ENCODE peak calls at places on chromosome 12, in four cellular contexts. B is left ventricle myocardium inferior, V is uterus, X is RWPE2. Y is an unnamed sample.

GRCh38 chr12:39300799-39301198 is 142.1 kb downstream of the KIF21A start:
- DNase-seq in V (no peak), X (no peak), B (no peak), Y (no peak)

GRCh38 chr12:24661657-24662096 is 287.2 kb downstream of the BCAT1 start:
- DNase-seq in X (no peak), V (no peak), B (no peak), Y (no peak)

GRCh38 chr12:126873701-126874100 is 1393.3 kb upstream of the TMEM132C start:
- DNase-seq in X (no peak), B (no peak), V (no peak), Y (no peak)

GRCh38 chr12:19482551-19483109 is 43.3 kb downstream of the AEBP2 start:
- DNase-seq in X (no peak), B (no peak), V (no peak), Y (no peak)

GRCh38 chr12:128823216-128823915 is 392 bp downstream of the SLC15A4 start:
- DNase-seq in V (peak; percentile 24), B (peak; percentile 37), X (no peak), Y (peak; percentile 56)

GRCh38 chr12:108596854-108597558 is 878 bp downstream of the TMEM119 start:
- DNase-seq in X (no peak), B (no peak), V (no peak), Y (no peak)

GRCh38 chr12:5073838-5074237 is 30.2 kb downstream of the KCNA5 start:
- DNase-seq in V (no peak), X (no peak), B (no peak), Y (no peak)

GRCh38 chr12:105341010-105341409 is 10.5 kb downstream of the C12orf75 start:
- DNase-seq in B (no peak), X (no peak), V (no peak), Y (no peak)

GRCh38 chr12:42140901-42141300 is 3.8 kb downstream of the GXYLT1 start:
- DNase-seq in V (no peak), B (no peak), X (no peak), Y (no peak)

GRCh38 chr12:113534555-113534954 is 62.9 kb upstream of the LHX5 start:
- DNase-seq in V (no peak), B (no peak), X (no peak), Y (no peak)

GRCh38 chr12:93279849-93280412 is 97.8 kb upstream of the NUDT4 start:
- DNase-seq in V (no peak), B (no peak), X (no peak), Y (no peak)

GRCh38 chr12:97650242-97650641 is 187.6 kb downstream of the RMST start:
- DNase-seq in X (no peak), B (no peak), V (no peak), Y (no peak)

GRCh38 chr12:13606290-13606689 is 375.1 kb downstream of the GRIN2B start:
- DNase-seq in B (no peak), X (no peak), V (no peak), Y (no peak)

GRCh38 chr12:52234226-52234810 is 1.3 kb downstream of the KRT7 start:
- DNase-seq in V (no peak), X (peak; percentile 21), B (no peak), Y (no peak)

GRCh38 chr12:109433618-109434017 is 43.5 kb downstream of the KCTD10 start:
- DNase-seq in V (peak; percentile 18), B (peak; percentile 28), X (no peak), Y (no peak)

GRCh38 chr12:26017484-26018211 is 59.2 kb downstream of the RASSF8 start:
- DNase-seq in X (no peak), B (no peak), V (no peak), Y (no peak)

GRCh38 chr12:1811281-1811947 is 9.0 kb upstream of the LRTM2 start:
- DNase-seq in B (no peak), V (no peak), X (no peak), Y (no peak)

GRCh38 chr12:128637616-128638606 is 185.8 kb downstream of the SLC15A4 start:
- DNase-seq in V (no peak), X (no peak), B (no peak), Y (no peak)

GRCh38 chr12:124556896-124557501 is 10.4 kb downstream of the NCOR2 start:
- DNase-seq in V (no peak), B (no peak), X (no peak), Y (no peak)

GRCh38 chr12:10372534-10372931 is 17.3 kb downstream of the KLRK1 start:
- DNase-seq in V (no peak), B (no peak), X (no peak), Y (no peak)

GRCh38 chr12:121915841-121916321 is 2.5 kb upstream of the CFAP251 start:
- DNase-seq in B (no peak), V (no peak), X (no peak), Y (no peak)

GRCh38 chr12:627863-628805 is 35.1 kb downstream of the NINJ2 start:
- DNase-seq in B (no peak), V (no peak), X (no peak), Y (no peak)

GRCh38 chr12:43815416-43815815 is 9.3 kb upstream of the TWF1 start:
- DNase-seq in V (no peak), B (no peak), X (no peak), Y (no peak)

GRCh38 chr12:129659927-129660326 is 243.9 kb downstream of the TMEM132D start:
- DNase-seq in V (no peak), B (no peak), X (peak; percentile 61), Y (no peak)

GRCh38 chr12:65943388-65944137 is 119.3 kb downstream of the HMGA2 start:
- DNase-seq in V (no peak), X (no peak), B (no peak), Y (no peak)

GRCh38 chr12:31315779-31316465 is 10.0 kb downstream of the SINHCAF start:
- DNase-seq in X (no peak), B (no peak), V (no peak), Y (no peak)

DNA sequence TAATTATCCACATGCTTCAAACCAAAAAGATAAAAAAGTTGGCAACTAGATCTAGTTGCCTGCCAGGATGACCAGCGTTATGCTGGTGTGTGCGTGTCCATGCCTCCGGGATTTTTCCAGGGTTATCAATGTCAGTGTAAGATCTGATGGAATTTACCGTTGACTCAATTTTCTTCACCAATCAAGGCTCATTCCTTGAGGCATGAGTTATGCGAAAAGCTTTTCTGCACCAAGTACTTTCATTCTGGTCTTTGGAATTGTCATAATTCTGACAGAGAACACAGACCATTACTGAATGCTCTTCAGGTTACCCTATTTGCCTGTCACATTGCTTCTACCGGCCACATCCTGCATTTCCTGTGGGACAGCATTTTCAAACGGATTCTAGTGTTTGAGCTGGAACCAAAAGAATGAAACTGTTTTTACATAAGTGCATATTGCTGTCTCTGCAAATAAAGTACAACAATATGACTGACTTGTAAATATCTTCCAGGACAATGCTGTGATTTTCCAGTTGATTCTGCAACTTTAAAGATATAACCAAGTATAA is 91.8 kb downstream of the DUSP16 start:
- DNase-seq in B (no peak), V (no peak), X (no peak), Y (no peak)
- H3K27ac ChIP-seq in B (no peak overlapping the region), V (no peak overlapping the region), X (no peak overlapping the region), Y (no peak overlapping the region)

GRCh38 chr12:95395706-95396105 is 78.2 kb upstream of the METAP2 start:
- DNase-seq in B (no peak), X (no peak), V (no peak), Y (no peak)

GRCh38 chr12:95396849-95397498 is 77.0 kb upstream of the METAP2 start:
- DNase-seq in V (no peak), X (no peak), B (no peak), Y (no peak)

GRCh38 chr12:95393191-95393790 is 80.7 kb upstream of the METAP2 start:
- DNase-seq in V (no peak), X (no peak), B (no peak), Y (no peak)

GRCh38 chr12:95402096-95402495 is 71.9 kb upstream of the METAP2 start:
- DNase-seq in V (no peak), B (no peak), X (no peak), Y (no peak)

DNA sequence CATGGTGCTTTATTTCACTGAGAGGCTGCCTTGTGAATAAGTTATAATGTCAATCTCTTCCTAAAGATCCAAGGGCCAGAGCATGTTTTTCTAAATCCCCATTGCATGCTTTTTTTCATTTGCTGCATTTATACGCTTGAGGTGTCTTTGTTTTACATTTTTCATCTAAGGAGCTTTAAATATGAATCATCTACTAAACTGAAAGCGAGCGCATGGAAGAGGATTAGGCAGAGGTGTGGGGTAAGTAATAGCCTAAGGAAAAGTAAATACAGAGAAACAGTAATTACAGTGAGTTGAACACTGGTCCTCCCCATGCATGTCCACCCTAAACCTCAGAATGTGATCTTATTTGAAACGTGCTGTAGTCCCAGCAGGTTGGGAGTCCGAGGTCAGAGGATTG is 76.4 kb upstream of the METAP2 start:
- DNase-seq in X (no peak), V (no peak), B (no peak), Y (no peak)
- H3K27ac ChIP-seq in X (no peak overlapping the region), V (no peak overlapping the region), B (no peak overlapping the region), Y (no peak overlapping the region)

DNA sequence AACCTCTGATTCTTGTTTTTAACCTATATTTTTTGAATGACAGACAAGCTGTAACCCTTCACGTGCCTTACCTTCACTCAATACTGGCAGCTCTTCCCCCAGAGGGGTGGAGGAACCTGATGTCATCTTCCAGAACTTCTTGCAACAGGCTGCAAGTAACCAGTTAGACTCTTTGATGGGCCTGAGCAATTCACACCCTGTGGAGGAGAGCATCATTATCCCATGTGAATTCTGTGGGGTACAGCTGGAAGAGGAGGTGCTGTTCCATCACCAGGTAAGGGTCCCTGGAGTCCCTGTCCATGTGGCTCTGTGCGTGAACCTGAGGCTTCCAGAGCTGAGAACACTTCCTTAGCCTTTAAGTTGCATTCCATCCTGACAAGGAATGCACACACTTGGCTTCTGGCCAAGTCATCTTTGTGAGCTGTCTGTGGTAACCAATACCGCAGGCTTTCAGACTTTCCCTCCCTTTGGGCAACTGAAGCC is 22.7 kb downstream of the TRAFD1 start:
- DNase-seq in B (no peak), V (no peak), X (no peak), Y (no peak)
- H3K27ac ChIP-seq in B (no peak overlapping the region), V (no peak overlapping the region), X (peak overlapping the region; percentile 14), Y (no peak overlapping the region)

GRCh38 chr12:54022960-54023884 is 5.0 kb upstream of the HOXC6 start:
- DNase-seq in V (no peak), B (no peak), X (no peak), Y (no peak)
- H3K27ac ChIP-seq in V (no peak overlapping the region), B (no peak overlapping the region), X (no peak overlapping the region), Y (no peak overlapping the region)

DNA sequence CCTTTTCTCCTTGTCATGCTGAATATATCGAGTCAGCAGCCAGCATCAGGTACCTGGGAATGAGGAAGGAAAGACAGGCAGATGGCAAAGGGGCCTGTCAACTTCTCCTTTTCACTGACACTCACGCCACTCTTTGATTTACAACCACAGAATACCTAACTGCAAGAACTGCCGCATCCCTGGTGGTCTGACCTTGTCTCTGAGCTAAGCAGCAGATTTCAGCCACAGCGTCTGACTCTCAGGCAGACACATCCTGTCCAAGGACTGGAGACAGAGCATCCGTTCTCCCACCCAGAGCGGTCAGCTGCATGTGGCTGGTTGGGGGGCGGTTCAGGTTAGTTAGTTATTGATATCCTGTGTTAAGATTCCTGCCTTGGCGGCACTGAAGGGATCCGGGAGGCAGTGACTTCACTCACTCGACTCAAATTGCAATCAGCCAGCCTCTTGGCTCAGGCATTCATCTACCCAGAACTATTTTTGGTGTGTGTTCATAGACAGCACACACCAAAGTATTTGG is 11.2 kb upstream of the MAP1LC3B2 start:
- DNase-seq in X (no peak), B (no peak), V (no peak), Y (no peak)
- H3K27ac ChIP-seq in X (no peak overlapping the region), B (no peak overlapping the region), V (no peak overlapping the region), Y (no peak overlapping the region)

DNA sequence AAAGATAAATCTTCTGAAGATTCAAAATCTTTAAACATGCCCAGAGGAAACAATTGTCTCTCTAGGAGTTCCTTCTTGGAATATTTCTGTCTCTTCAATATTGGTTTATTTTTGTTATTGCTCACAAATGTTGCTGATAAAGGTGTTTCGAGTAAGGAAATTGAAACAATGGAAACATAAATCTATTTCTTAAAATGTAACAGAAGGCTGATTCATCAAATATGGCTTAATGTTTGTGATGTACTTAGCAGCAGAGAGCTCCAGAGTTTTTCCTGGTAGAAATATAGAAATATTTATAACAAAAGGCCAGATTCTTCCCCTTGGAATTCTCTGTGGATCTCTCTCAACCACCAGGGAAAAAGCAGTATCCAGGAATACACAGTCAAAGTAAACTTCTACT is 149.2 kb upstream of the LRIG3 start:
- DNase-seq in B (no peak), X (no peak), V (no peak), Y (no peak)
- H3K27ac ChIP-seq in B (no peak overlapping the region), X (peak overlapping the region; percentile 88), V (no peak overlapping the region), Y (no peak overlapping the region)

Y was measured in caudate nucleus.